ENCODE peak calls at places on chromosomes 1 and 21, in four cellular contexts. One of them, this sample, is unnamed.

GRCh38 chr1:232589111-232589808 is 40.7 kb downstream of the SIPA1L2 start:
- DNase-seq in EH: peak
- DNase-seq in uterus: no peak
- DNase-seq in AG09309: no peak
- DNase-seq in this sample: no peak

GRCh38 chr1:20665736-20666135 is 4.6 kb upstream of the DDOST start:
- DNase-seq in EH: no peak
- DNase-seq in uterus: no peak
- DNase-seq in AG09309: no peak
- DNase-seq in this sample: peak

GRCh38 chr1:9253706-9254105 is 19.1 kb downstream of the H6PD start:
- DNase-seq in EH: peak
- DNase-seq in uterus: no peak
- DNase-seq in AG09309: no peak
- DNase-seq in this sample: no peak

GRCh38 chr1:62424412-62424811 is 12.4 kb upstream of the USP1 start:
- DNase-seq in EH: peak
- DNase-seq in uterus: no peak
- DNase-seq in AG09309: no peak
- DNase-seq in this sample: no peak

GRCh38 chr1:147273409-147274307 is 31.2 kb downstream of the CHD1L start:
- DNase-seq in EH: peak
- DNase-seq in uterus: peak
- DNase-seq in AG09309: peak
- DNase-seq in this sample: no peak

GRCh38 chr1:108502624-108503023 is 52.5 kb downstream of the NBPF6 start:
- DNase-seq in EH: peak
- DNase-seq in uterus: no peak
- DNase-seq in AG09309: peak
- DNase-seq in this sample: no peak

GRCh38 chr1:22262583-22262982 is 119.7 kb upstream of the WNT4 start:
- DNase-seq in EH: no peak
- DNase-seq in uterus: no peak
- DNase-seq in AG09309: no peak
- DNase-seq in this sample: no peak

GRCh38 chr1:213409971-213410370 is 358.9 kb downstream of the RPS6KC1 start:
- DNase-seq in EH: no peak
- DNase-seq in uterus: no peak
- DNase-seq in AG09309: no peak
- DNase-seq in this sample: no peak

GRCh38 chr1:62286778-62287224 is 32.4 kb downstream of the KANK4 start:
- DNase-seq in EH: peak
- DNase-seq in uterus: no peak
- DNase-seq in AG09309: no peak
- DNase-seq in this sample: no peak

GRCh38 chr1:77370588-77371306 is 88.9 kb downstream of the AK5 start:
- DNase-seq in EH: peak
- DNase-seq in uterus: no peak
- DNase-seq in AG09309: peak
- DNase-seq in this sample: no peak

GRCh38 chr1:53376742-53377437 is 49.0 kb upstream of the LRP8 start:
- DNase-seq in EH: no peak
- DNase-seq in uterus: no peak
- DNase-seq in AG09309: no peak
- DNase-seq in this sample: no peak

GRCh38 chr1:68313736-68314594 is 81.6 kb upstream of the WLS start:
- DNase-seq in EH: no peak
- DNase-seq in uterus: no peak
- DNase-seq in AG09309: no peak
- DNase-seq in this sample: no peak

GRCh38 chr1:66261370-66261769 is 272.6 kb upstream of the SGIP1 start:
- DNase-seq in EH: peak
- DNase-seq in uterus: no peak
- DNase-seq in AG09309: no peak
- DNase-seq in this sample: no peak

GRCh38 chr1:36847761-36848160 is 186.6 kb downstream of the GRIK3 start:
- DNase-seq in EH: no peak
- DNase-seq in uterus: no peak
- DNase-seq in AG09309: no peak
- DNase-seq in this sample: no peak

GRCh38 chr1:8384088-8384487 is 66.2 kb downstream of the SLC45A1 start:
- DNase-seq in EH: peak
- DNase-seq in uterus: peak
- DNase-seq in AG09309: no peak
- DNase-seq in this sample: no peak

GRCh38 chr1:3320246-3321152 is 134.0 kb upstream of the ARHGEF16 start:
- DNase-seq in EH: peak
- DNase-seq in uterus: no peak
- DNase-seq in AG09309: no peak
- DNase-seq in this sample: no peak

GRCh38 chr1:116402333-116402732 is 29.3 kb downstream of the ATP1A1 start:
- DNase-seq in EH: no peak
- DNase-seq in uterus: no peak
- DNase-seq in AG09309: no peak
- DNase-seq in this sample: no peak

GRCh38 chr21:41217656-41218380 is 49.9 kb downstream of the BACE2 start:
- DNase-seq in EH: peak
- DNase-seq in uterus: no peak
- DNase-seq in AG09309: peak
- DNase-seq in this sample: peak

GRCh38 chr1:168097921-168098528 is 38.7 kb downstream of the GPR161 start:
- DNase-seq in EH: no peak
- DNase-seq in uterus: no peak
- DNase-seq in AG09309: no peak
- DNase-seq in this sample: no peak

GRCh38 chr1:210746024-210746423 is 387.9 kb downstream of the KCNH1 start:
- DNase-seq in EH: no peak
- DNase-seq in uterus: no peak
- DNase-seq in AG09309: no peak
- DNase-seq in this sample: no peak

This sample was measured in heart left ventricle.